ENCODE peak calls at places on chromosomes 7 and 10, in eight cellular contexts. One of them, this sample, is unnamed.
A peak's percentile ranks its signal among the peaks of the same experiment; 100 is the strongest.

GRCh38 chr10:27558612-27559020 is 54.5 kb downstream of the RAB18 start:
- DNase-seq in NCI-H460: peak; percentile 65
- DNase-seq in A172: peak; percentile 73
- DNase-seq in NCI-H2081: peak; percentile 27
- DNase-seq in activated naive CD8-positive, alpha-beta T cell treated with anti-CD3 and anti-CD28 coated beads, Interleukin-2, amount 50 U/mL, for 24 hours: peak; percentile 31
- DNase-seq in NCI-H774: no peak
- DNase-seq in ELR: peak; percentile 77
- DNase-seq in skeletal muscle cell: peak; percentile 9
- DNase-seq in this sample: peak; percentile 6

GRCh38 chr10:30013684-30014246 is 45.6 kb downstream of the JCAD start:
- DNase-seq in NCI-H460: no peak
- DNase-seq in A172: no peak
- DNase-seq in NCI-H2081: peak; percentile 70
- DNase-seq in activated naive CD8-positive, alpha-beta T cell treated with anti-CD3 and anti-CD28 coated beads, Interleukin-2, amount 50 U/mL, for 24 hours: no peak
- DNase-seq in NCI-H774: no peak
- DNase-seq in ELR: no peak
- DNase-seq in skeletal muscle cell: peak; percentile 26
- DNase-seq in this sample: no peak

GRCh38 chr7:577971-578370 is 58.3 kb upstream of the PDGFA start:
- DNase-seq in NCI-H460: no peak
- DNase-seq in A172: no peak
- DNase-seq in NCI-H2081: no peak
- DNase-seq in activated naive CD8-positive, alpha-beta T cell treated with anti-CD3 and anti-CD28 coated beads, Interleukin-2, amount 50 U/mL, for 24 hours: no peak
- DNase-seq in NCI-H774: no peak
- DNase-seq in ELR: no peak
- DNase-seq in skeletal muscle cell: peak; percentile 38
- DNase-seq in this sample: no peak

GRCh38 chr7:901388-902154 is 25.2 kb downstream of the GET4 start:
- DNase-seq in NCI-H460: peak; percentile 82
- DNase-seq in A172: peak; percentile 96
- DNase-seq in NCI-H2081: peak; percentile 52
- DNase-seq in activated naive CD8-positive, alpha-beta T cell treated with anti-CD3 and anti-CD28 coated beads, Interleukin-2, amount 50 U/mL, for 24 hours: peak; percentile 68
- DNase-seq in NCI-H774: peak; percentile 84
- DNase-seq in ELR: peak; percentile 92
- DNase-seq in skeletal muscle cell: peak; percentile 62
- DNase-seq in this sample: peak; percentile 83

GRCh38 chr7:65436163-65436562 is 62.5 kb downstream of the ZNF92 start:
- DNase-seq in NCI-H460: no peak
- DNase-seq in A172: no peak
- DNase-seq in NCI-H2081: no peak
- DNase-seq in activated naive CD8-positive, alpha-beta T cell treated with anti-CD3 and anti-CD28 coated beads, Interleukin-2, amount 50 U/mL, for 24 hours: no peak
- DNase-seq in NCI-H774: no peak
- DNase-seq in ELR: no peak
- DNase-seq in skeletal muscle cell: no peak
- DNase-seq in this sample: no peak

GRCh38 chr10:100744980-100745881 is at the start of gene PAX2:
- DNase-seq in NCI-H460: no peak
- DNase-seq in A172: peak; percentile 49
- DNase-seq in NCI-H2081: no peak
- DNase-seq in activated naive CD8-positive, alpha-beta T cell treated with anti-CD3 and anti-CD28 coated beads, Interleukin-2, amount 50 U/mL, for 24 hours: no peak
- DNase-seq in NCI-H774: no peak
- DNase-seq in ELR: no peak
- DNase-seq in skeletal muscle cell: no peak
- DNase-seq in this sample: no peak

GRCh38 chr7:1055084-1055450 is 10.7 kb downstream of the GPR146 start:
- DNase-seq in NCI-H460: no peak
- DNase-seq in A172: no peak
- DNase-seq in NCI-H2081: no peak
- DNase-seq in activated naive CD8-positive, alpha-beta T cell treated with anti-CD3 and anti-CD28 coated beads, Interleukin-2, amount 50 U/mL, for 24 hours: no peak
- DNase-seq in NCI-H774: no peak
- DNase-seq in ELR: no peak
- DNase-seq in skeletal muscle cell: no peak
- DNase-seq in this sample: peak; percentile 64

GRCh38 chr10:91887075-91887899 is 22.0 kb downstream of the FGFBP3 start:
- DNase-seq in NCI-H460: no peak
- DNase-seq in A172: no peak
- DNase-seq in NCI-H2081: no peak
- DNase-seq in activated naive CD8-positive, alpha-beta T cell treated with anti-CD3 and anti-CD28 coated beads, Interleukin-2, amount 50 U/mL, for 24 hours: peak; percentile 35
- DNase-seq in NCI-H774: no peak
- DNase-seq in ELR: peak; percentile 48
- DNase-seq in skeletal muscle cell: no peak
- DNase-seq in this sample: peak; percentile 21

GRCh38 chr7:31002256-31002655 is 38.5 kb downstream of the GHRHR start:
- DNase-seq in NCI-H460: no peak
- DNase-seq in A172: peak; percentile 80
- DNase-seq in NCI-H2081: no peak
- DNase-seq in activated naive CD8-positive, alpha-beta T cell treated with anti-CD3 and anti-CD28 coated beads, Interleukin-2, amount 50 U/mL, for 24 hours: no peak
- DNase-seq in NCI-H774: no peak
- DNase-seq in ELR: peak; percentile 25
- DNase-seq in skeletal muscle cell: no peak
- DNase-seq in this sample: no peak

GRCh38 chr10:79260803-79261740 is 86.2 kb upstream of the PPIF start:
- DNase-seq in NCI-H460: no peak
- DNase-seq in A172: no peak
- DNase-seq in NCI-H2081: peak; percentile 80
- DNase-seq in activated naive CD8-positive, alpha-beta T cell treated with anti-CD3 and anti-CD28 coated beads, Interleukin-2, amount 50 U/mL, for 24 hours: no peak
- DNase-seq in NCI-H774: peak; percentile 75
- DNase-seq in ELR: no peak
- DNase-seq in skeletal muscle cell: no peak
- DNase-seq in this sample: no peak

GRCh38 chr7:44078521-44078920 is 3.8 kb downstream of the POLM start:
- DNase-seq in NCI-H460: no peak
- DNase-seq in A172: no peak
- DNase-seq in NCI-H2081: no peak
- DNase-seq in activated naive CD8-positive, alpha-beta T cell treated with anti-CD3 and anti-CD28 coated beads, Interleukin-2, amount 50 U/mL, for 24 hours: no peak
- DNase-seq in NCI-H774: no peak
- DNase-seq in ELR: no peak
- DNase-seq in skeletal muscle cell: no peak
- DNase-seq in this sample: no peak

GRCh38 chr10:114328876-114329275 is 75.4 kb downstream of the AFAP1L2 start:
- DNase-seq in NCI-H460: no peak
- DNase-seq in A172: no peak
- DNase-seq in NCI-H2081: no peak
- DNase-seq in activated naive CD8-positive, alpha-beta T cell treated with anti-CD3 and anti-CD28 coated beads, Interleukin-2, amount 50 U/mL, for 24 hours: no peak
- DNase-seq in NCI-H774: no peak
- DNase-seq in ELR: no peak
- DNase-seq in skeletal muscle cell: no peak
- DNase-seq in this sample: no peak

GRCh38 chr7:5598769-5599371 is 175.2 kb upstream of the TNRC18 start:
- DNase-seq in NCI-H460: no peak
- DNase-seq in A172: peak; percentile 72
- DNase-seq in NCI-H2081: no peak
- DNase-seq in activated naive CD8-positive, alpha-beta T cell treated with anti-CD3 and anti-CD28 coated beads, Interleukin-2, amount 50 U/mL, for 24 hours: no peak
- DNase-seq in NCI-H774: no peak
- DNase-seq in ELR: no peak
- DNase-seq in skeletal muscle cell: no peak
- DNase-seq in this sample: no peak

GRCh38 chr7:16479587-16479986 is 14.0 kb upstream of the SOSTDC1 start:
- DNase-seq in NCI-H460: no peak
- DNase-seq in A172: no peak
- DNase-seq in NCI-H2081: peak; percentile 25
- DNase-seq in activated naive CD8-positive, alpha-beta T cell treated with anti-CD3 and anti-CD28 coated beads, Interleukin-2, amount 50 U/mL, for 24 hours: no peak
- DNase-seq in NCI-H774: no peak
- DNase-seq in ELR: no peak
- DNase-seq in skeletal muscle cell: no peak
- DNase-seq in this sample: no peak

GRCh38 chr10:127908106-127908957 is 1.4 kb downstream of the PTPRE start:
- DNase-seq in NCI-H460: no peak
- DNase-seq in A172: peak; percentile 67
- DNase-seq in NCI-H2081: no peak
- DNase-seq in activated naive CD8-positive, alpha-beta T cell treated with anti-CD3 and anti-CD28 coated beads, Interleukin-2, amount 50 U/mL, for 24 hours: no peak
- DNase-seq in NCI-H774: no peak
- DNase-seq in ELR: peak; percentile 73
- DNase-seq in skeletal muscle cell: no peak
- DNase-seq in this sample: no peak

GRCh38 chr7:29479606-29480200 is 83.9 kb upstream of the PRR15 start:
- DNase-seq in NCI-H460: no peak
- DNase-seq in A172: no peak
- DNase-seq in NCI-H2081: no peak
- DNase-seq in activated naive CD8-positive, alpha-beta T cell treated with anti-CD3 and anti-CD28 coated beads, Interleukin-2, amount 50 U/mL, for 24 hours: no peak
- DNase-seq in NCI-H774: no peak
- DNase-seq in ELR: no peak
- DNase-seq in skeletal muscle cell: no peak
- DNase-seq in this sample: peak; percentile 85

GRCh38 chr7:74625446-74625845 is 32.1 kb upstream of the GTF2I start:
- DNase-seq in NCI-H460: no peak
- DNase-seq in A172: peak; percentile 42
- DNase-seq in NCI-H2081: no peak
- DNase-seq in activated naive CD8-positive, alpha-beta T cell treated with anti-CD3 and anti-CD28 coated beads, Interleukin-2, amount 50 U/mL, for 24 hours: no peak
- DNase-seq in NCI-H774: no peak
- DNase-seq in ELR: peak; percentile 58
- DNase-seq in skeletal muscle cell: no peak
- DNase-seq in this sample: peak; percentile 15

This sample was measured in putamen.